ENCODE peak calls at places on chromosome 21, in eight cellular contexts. A is left colon; F is ovary; M is left lung; E is stimulated activated CD4-positive, alpha-beta T cell treated with anti-CD3 and anti-CD28 coated beads, TNF-alpha, amount 100 ng/mL, for 4 hours; P is progenitor cell of endocrine pancreas; S is activated T-cell treated with anti-CD3 and anti-CD28 coated beads, Interleukin-2, amount 50 U/mL, for 4 hours; C is mucosa of descending colon. H is an unnamed sample.

GRCh38 chr21:36069713-36070573 is at the start of gene CBR1:
- DNase-seq in M (peak), F (peak), A (peak), C (peak), S (peak), E (peak), P (peak), H (peak)

GRCh38 chr21:45749974-45750373 is 106.4 kb downstream of the PCBP3 start:
- DNase-seq in C (no peak), E (no peak), P (no peak), S (no peak), A (no peak), F (no peak), M (no peak), H (no peak)

GRCh38 chr21:32329331-32329730 is 30.7 kb downstream of the MRAP start:
- DNase-seq in F (no peak), P (no peak), C (no peak), E (no peak), M (no peak), A (no peak), S (no peak), H (no peak)

GRCh38 chr21:36839123-36839522 is 127.3 kb downstream of the HLCS start:
- DNase-seq in E (no peak), A (no peak), P (no peak), F (no peak), S (no peak), C (no peak), M (no peak), H (no peak)

GRCh38 chr21:42384184-42384583 is 11.7 kb downstream of the TMPRSS3 start:
- DNase-seq in C (peak), F (no peak), P (no peak), S (no peak), E (no peak), M (no peak), A (no peak), H (no peak)

GRCh38 chr21:28801906-28802305 is 190.8 kb downstream of the LTN1 start:
- DNase-seq in C (no peak), F (no peak), S (no peak), A (no peak), P (no peak), M (no peak), E (no peak), H (no peak)

GRCh38 chr21:37566790-37567725 is 200.5 kb downstream of the DYRK1A start:
- DNase-seq in P (no peak), C (no peak), E (no peak), F (no peak), A (no peak), S (no peak), M (no peak), H (no peak)

GRCh38 chr21:28944296-28944695 is 48.4 kb downstream of the LTN1 start:
- DNase-seq in F (no peak), C (no peak), A (no peak), M (no peak), E (no peak), P (no peak), S (no peak), H (no peak)

GRCh38 chr21:46117586-46118304 is 19.8 kb downstream of the COL6A2 start:
- DNase-seq in F (peak), M (no peak), C (peak), P (peak), E (no peak), S (peak), A (peak), H (peak)

GRCh38 chr21:31660134-31660565 is 657 bp downstream of the SOD1 start:
- DNase-seq in E (peak), S (peak), M (no peak), F (peak), A (peak), P (no peak), C (peak), H (no peak)